ENCODE peak calls at places on chromosomes 6 and 20, in nine cellular contexts. P, F, D, A, Z, V, G, W and N are unnamed samples.

GRCh38 chr6:13355969-13356368 is 27.6 kb upstream of the TBC1D7 start:
- DNase-seq in W (no peak), V (no peak), D (no peak), Z (no peak), P (no peak), A (no peak), G (no peak), F (no peak), N (no peak)

GRCh38 chr6:7261030-7261841 is 51.8 kb downstream of the SSR1 start:
- DNase-seq in V (peak), P (peak), Z (peak), F (peak), G (peak), D (peak), W (peak), A (peak), N (peak)

GRCh38 chr6:163634514-163635171 is 220.1 kb downstream of the QKI start:
- DNase-seq in A (no peak), Z (peak), F (peak), W (no peak), V (no peak), D (no peak), P (peak), G (no peak), N (no peak)

GRCh38 chr6:158410784-158411183 is 98.5 kb downstream of the TULP4 start:
- DNase-seq in F (no peak), D (no peak), W (no peak), Z (no peak), P (no peak), V (no peak), A (peak), G (no peak), N (no peak)

GRCh38 chr6:50819906-50820589 is 1.4 kb downstream of the TFAP2B start:
- DNase-seq in V (no peak), Z (no peak), D (no peak), P (peak), G (no peak), F (no peak), W (no peak), A (no peak), N (no peak)

GRCh38 chr6:119148102-119148824 is 69.8 kb upstream of the FAM184A start:
- DNase-seq in W (no peak), G (peak), V (no peak), A (peak), Z (peak), P (no peak), F (no peak), D (peak), N (no peak)

GRCh38 chr6:155103816-155104366 is 108.8 kb downstream of the TIAM2 start:
- DNase-seq in A (peak), F (no peak), Z (no peak), D (no peak), G (no peak), V (no peak), W (no peak), P (no peak), N (peak)

GRCh38 chr6:166055801-166056200 is 111.8 kb downstream of the TBXT start:
- DNase-seq in Z (no peak), G (no peak), W (no peak), F (no peak), P (no peak), D (no peak), V (no peak), A (no peak), N (no peak)

GRCh38 chr6:129444683-129445082 is 265.3 kb downstream of the ARHGAP18 start:
- DNase-seq in F (no peak), W (no peak), G (no peak), A (no peak), D (no peak), Z (no peak), P (no peak), V (no peak), N (no peak)

GRCh38 chr20:47678536-47678935 is 106.7 kb downstream of the SULF2 start:
- DNase-seq in Z (no peak), F (no peak), P (no peak), V (no peak), D (no peak), A (no peak), W (no peak), G (no peak), N (no peak)

GRCh38 chr6:145087034-145087433 is 648.3 kb downstream of the EPM2A start:
- DNase-seq in P (no peak), A (no peak), D (no peak), W (no peak), G (no peak), F (no peak), Z (no peak), V (no peak), N (no peak)

GRCh38 chr6:131979515-131980337 is 28.6 kb upstream of the CCN2 start:
- DNase-seq in G (no peak), F (no peak), P (no peak), Z (no peak), A (peak), D (peak), V (no peak), W (no peak), N (no peak)

GRCh38 chr20:41047279-41047974 is 18.8 kb downstream of the TOP1 start:
- DNase-seq in A (no peak), D (no peak), Z (no peak), P (no peak), F (no peak), W (no peak), G (no peak), V (no peak), N (no peak)

GRCh38 chr20:32539817-32540675 is 45.1 kb downstream of the NOL4L start:
- DNase-seq in W (no peak), F (no peak), D (no peak), G (no peak), Z (peak), P (no peak), A (peak), V (no peak), N (no peak)

GRCh38 chr6:7445076-7445475 is 55.5 kb downstream of the RIOK1 start:
- DNase-seq in P (no peak), F (no peak), A (no peak), V (no peak), Z (no peak), W (no peak), D (no peak), G (no peak), N (no peak)

GRCh38 chr20:57870597-57871236 is 160.9 kb upstream of the PMEPA1 start:
- DNase-seq in D (no peak), A (no peak), G (no peak), P (peak), F (no peak), Z (no peak), V (no peak), W (no peak), N (peak)

GRCh38 chr6:35096129-35096852 is 44.8 kb downstream of the TCP11 start:
- DNase-seq in V (no peak), Z (peak), D (peak), W (no peak), P (no peak), A (peak), F (no peak), G (no peak), N (no peak)

GRCh38 chr6:167485186-167485978 is 160.5 kb downstream of the TTLL2 start:
- DNase-seq in V (no peak), W (no peak), G (no peak), D (peak), Z (peak), P (no peak), A (peak), F (no peak), N (no peak)

GRCh38 chr6:110690106-110690654 is 125.1 kb downstream of the CDK19 start:
- DNase-seq in G (no peak), V (no peak), A (no peak), F (no peak), D (no peak), W (no peak), P (no peak), Z (no peak), N (no peak)

GRCh38 chr6:139443226-139444112 is 69.0 kb upstream of the CITED2 start:
- DNase-seq in V (no peak), G (no peak), P (no peak), W (no peak), A (no peak), Z (no peak), F (no peak), D (peak), N (no peak)

GRCh38 chr20:9401381-9401780 is 113.0 kb upstream of the LAMP5 start:
- DNase-seq in D (no peak), V (no peak), W (no peak), Z (no peak), A (no peak), G (no peak), P (no peak), F (no peak), N (no peak)

GRCh38 chr6:149860834-149861602 is 3.1 kb downstream of the LRP11 start:
- DNase-seq in F (no peak), G (no peak), A (no peak), Z (no peak), W (no peak), V (no peak), D (peak), P (no peak), N (no peak)

GRCh38 chr6:32194825-32195651 is 2.6 kb upstream of the GPSM3 start:
- DNase-seq in P (no peak), V (no peak), D (peak), W (no peak), A (peak), G (peak), F (no peak), Z (peak), N (no peak)

GRCh38 chr20:49446808-49447207 is 35.7 kb downstream of the KCNB1 start:
- DNase-seq in F (peak), V (peak), A (peak), D (peak), Z (peak), W (peak), P (peak), G (peak), N (peak)

GRCh38 chr6:37624606-37625574 is 72.8 kb downstream of the MDGA1 start:
- DNase-seq in W (no peak), A (peak), D (peak), Z (no peak), V (no peak), G (no peak), F (no peak), P (no peak), N (no peak)

GRCh38 chr6:7311171-7311570 is 1.8 kb downstream of the SSR1 start:
- DNase-seq in G (no peak), W (no peak), P (no peak), F (no peak), D (peak), Z (no peak), A (peak), V (no peak), N (no peak)

GRCh38 chr6:105902401-105903031 is 183.6 kb upstream of the PRDM1 start:
- DNase-seq in F (no peak), A (no peak), P (no peak), Z (no peak), V (no peak), G (no peak), W (no peak), D (no peak), N (no peak)

GRCh38 chr20:51869002-51869401 is 66.7 kb upstream of the SALL4 start:
- DNase-seq in G (no peak), W (no peak), Z (no peak), D (no peak), A (no peak), F (no peak), P (no peak), V (no peak), N (no peak)

GRCh38 chr20:51862796-51863195 is 60.5 kb upstream of the SALL4 start:
- DNase-seq in V (no peak), F (no peak), D (no peak), G (no peak), A (no peak), Z (no peak), P (no peak), W (no peak), N (no peak)

GRCh38 chr20:51860015-51860882 is 57.9 kb upstream of the SALL4 start:
- DNase-seq in F (no peak), Z (peak), A (peak), V (no peak), D (peak), W (no peak), P (no peak), G (no peak), N (no peak)

GRCh38 chr20:51861726-51862466 is 59.6 kb upstream of the SALL4 start:
- DNase-seq in Z (no peak), F (no peak), A (no peak), D (no peak), V (no peak), W (no peak), P (no peak), G (no peak), N (peak)

DNA sequence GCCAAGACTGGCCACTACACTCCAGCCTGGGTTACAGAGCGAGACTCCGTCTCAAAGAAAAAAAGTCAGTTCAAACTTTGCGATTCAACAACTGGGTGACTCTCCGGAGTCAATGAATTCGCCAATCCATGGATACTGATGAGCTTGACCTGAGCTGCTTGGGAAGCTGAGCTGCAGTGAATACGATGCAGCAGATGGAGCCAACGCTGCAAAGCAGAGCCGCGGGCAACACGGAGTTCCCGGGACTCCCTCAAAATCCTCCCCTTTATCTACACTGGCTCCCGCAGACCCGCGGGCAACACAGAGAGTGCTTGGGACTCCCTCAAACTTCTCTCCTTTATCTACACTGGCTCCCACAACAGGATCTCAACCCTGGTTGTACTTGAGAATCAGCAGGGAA is 62.6 kb upstream of the SALL4 start:
- DNase-seq in Z (no peak), W (no peak), D (no peak), P (no peak), F (no peak), A (no peak), V (no peak), G (no peak), N (no peak)
- TF ChIP-seq CTCF in Z (no peak), W (no peak), D (no peak), P (no peak), F (no peak), A (no peak), V (no peak), G (no peak), N (no peak)

GRCh38 chr20:36209921-36210320 is 26.4 kb upstream of the AAR2 start:
- DNase-seq in F (no peak), W (no peak), D (no peak), Z (no peak), V (no peak), P (no peak), A (no peak), G (no peak), N (no peak)

GRCh38 chr20:36208257-36208656 is 28.0 kb upstream of the AAR2 start:
- DNase-seq in G (no peak), F (no peak), Z (no peak), V (no peak), W (no peak), A (no peak), D (no peak), P (no peak), N (no peak)

GRCh38 chr20:36207602-36208001 is 28.7 kb upstream of the AAR2 start:
- DNase-seq in D (no peak), A (no peak), W (no peak), Z (no peak), F (no peak), G (no peak), V (no peak), P (no peak), N (no peak)

GRCh38 chr20:36213362-36213761 is 22.9 kb upstream of the AAR2 start:
- DNase-seq in W (no peak), D (no peak), A (no peak), V (no peak), G (no peak), Z (no peak), F (no peak), P (no peak), N (no peak)

DNA sequence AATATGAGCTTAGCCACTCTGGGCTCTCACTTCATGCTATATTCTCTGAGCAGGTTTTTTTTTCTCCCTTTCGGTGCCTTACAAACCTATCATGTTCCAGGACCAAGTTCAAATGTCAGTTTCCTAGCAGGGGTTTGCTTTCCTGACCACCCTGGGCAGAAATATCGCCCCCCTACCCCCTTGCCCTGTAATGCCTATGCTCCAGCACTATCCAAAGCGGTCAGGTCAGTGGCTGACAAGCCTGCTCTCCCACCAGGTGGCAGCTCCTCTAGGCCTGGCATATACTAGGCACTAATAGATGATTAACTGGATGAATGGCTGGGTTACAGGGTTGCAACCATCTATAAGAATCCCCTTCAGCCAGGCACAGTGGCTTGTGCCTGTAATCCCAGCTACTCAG is 25.7 kb upstream of the AAR2 start:
- DNase-seq in W (no peak), A (no peak), Z (no peak), D (no peak), F (no peak), P (no peak), V (no peak), G (no peak), N (no peak)
- TF ChIP-seq CTCF in W (no peak), A (peak), Z (no peak), D (peak), F (no peak), P (no peak), V (no peak), G (no peak), N (no peak)

GRCh38 chr20:278607-279571 is 11.7 kb downstream of the C20orf96 start:
- DNase-seq in V (no peak), A (peak), P (peak), Z (no peak), F (peak), W (no peak), D (no peak), G (no peak), N (peak)
- TF ChIP-seq CTCF in V (no peak), A (peak), P (no peak), Z (no peak), F (no peak), W (no peak), D (no peak), G (no peak), N (no peak)

DNA sequence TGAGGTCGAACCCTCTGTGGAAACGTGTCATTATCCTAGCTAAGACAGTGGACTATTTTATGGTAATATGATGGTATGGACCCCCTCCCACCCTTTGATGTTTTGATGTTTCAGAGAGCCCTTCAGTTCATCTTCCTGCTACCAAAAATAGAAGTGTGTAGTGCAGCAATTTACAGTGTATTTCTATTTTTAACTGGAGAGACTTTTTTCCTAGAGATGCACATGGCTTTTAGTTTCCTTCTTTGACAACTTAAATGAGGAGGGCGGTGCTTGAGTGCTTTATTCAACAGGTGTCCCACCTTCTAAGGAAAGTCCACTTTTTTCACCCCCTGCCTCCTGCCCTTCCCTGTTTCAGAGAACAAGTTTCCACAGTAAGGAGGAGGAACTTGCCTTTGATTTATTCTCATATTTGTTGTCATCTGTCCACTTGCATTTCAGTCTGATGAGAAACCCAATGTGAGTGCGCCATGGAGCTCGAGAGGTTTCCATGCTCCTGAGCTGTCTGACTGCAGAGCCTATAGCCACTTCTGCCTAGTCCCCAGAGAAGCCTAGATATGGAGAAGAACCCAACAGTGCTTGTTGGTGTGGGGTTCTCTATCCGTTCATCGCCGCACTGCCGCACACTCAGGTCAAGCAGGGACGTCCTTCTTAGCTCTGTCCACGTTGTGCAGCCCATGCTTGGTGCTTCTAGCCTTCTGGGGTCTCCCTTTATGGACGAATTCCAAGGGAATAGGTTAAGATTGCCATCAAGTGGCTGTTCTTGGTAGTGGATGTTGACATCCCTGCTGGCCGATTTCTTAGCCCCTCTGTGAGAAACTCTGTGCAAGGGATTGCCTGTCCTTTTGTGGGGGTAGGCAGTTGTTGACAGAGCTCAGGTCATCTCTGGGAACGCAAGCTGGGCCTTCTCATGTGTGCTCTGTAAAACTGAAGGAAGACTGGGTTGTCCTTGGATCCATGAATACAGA is 144.2 kb downstream of the JARID2 start:
- DNase-seq in Z (peak), W (no peak), P (no peak), V (no peak), A (peak), G (peak), F (no peak), D (peak), N (no peak)
- TF ChIP-seq CTCF in Z (peak), W (peak), P (peak), V (peak), A (peak), G (peak), F (peak), D (peak), N (peak)

GRCh38 chr6:43172127-43173007 is 1.3 kb downstream of the SRF start:
- DNase-seq in W (no peak), P (peak), V (peak), A (peak), G (peak), Z (peak), F (peak), D (peak), N (no peak)

GRCh38 chr6:43173496-43174262 is 2.6 kb downstream of the SRF start:
- DNase-seq in F (no peak), Z (no peak), W (no peak), V (no peak), A (no peak), D (no peak), G (no peak), P (no peak), N (no peak)

GRCh38 chr6:43171284-43172126 is 436 bp downstream of the SRF start:
- DNase-seq in F (no peak), P (peak), G (peak), A (no peak), V (no peak), D (no peak), Z (peak), W (no peak), N (no peak)

GRCh38 chr6:43174263-43175112 is 3.4 kb downstream of the SRF start:
- DNase-seq in A (peak), W (peak), G (peak), D (peak), F (peak), Z (peak), P (peak), V (peak), N (peak)

GRCh38 chr6:43170452-43171283 is at the start of gene SRF:
- DNase-seq in D (peak), P (peak), G (peak), W (peak), Z (peak), A (peak), V (peak), F (peak), N (peak)
- TF ChIP-seq CTCF in D (peak), P (no peak), G (no peak), W (no peak), Z (no peak), A (no peak), V (no peak), F (no peak), N (no peak)

GRCh38 chr6:108145639-108146038 is 20.2 kb upstream of the NR2E1 start:
- DNase-seq in Z (no peak), P (no peak), G (no peak), F (no peak), W (no peak), V (no peak), A (no peak), D (no peak), N (no peak)
- TF ChIP-seq CTCF in Z (no peak), P (no peak), G (peak), F (no peak), W (no peak), V (no peak), A (no peak), D (no peak), N (no peak)

DNA sequence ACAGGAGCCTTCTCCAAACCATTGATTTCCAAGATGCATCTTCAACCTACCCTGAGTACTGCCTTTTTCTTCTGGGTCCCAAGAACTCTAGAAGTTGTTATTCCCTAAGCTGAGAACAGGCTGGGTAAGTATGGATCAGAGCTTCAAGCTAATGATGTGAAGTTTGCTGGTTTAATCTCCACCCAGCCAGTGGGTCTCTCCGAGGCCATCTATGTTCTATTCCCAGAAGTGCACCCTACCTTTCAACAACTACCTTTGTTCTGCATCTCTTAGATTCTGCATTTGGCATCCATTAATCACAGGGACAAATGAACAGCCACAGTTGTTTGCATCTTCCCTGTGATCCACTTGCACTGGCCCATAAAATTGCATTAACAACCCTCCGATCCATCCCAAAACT is 246.2 kb downstream of the HIVEP2 start:
- DNase-seq in D (no peak), F (no peak), A (no peak), Z (no peak), W (no peak), P (no peak), G (no peak), V (no peak), N (no peak)
- TF ChIP-seq CTCF in D (peak), F (no peak), A (no peak), Z (peak), W (no peak), P (no peak), G (peak), V (no peak), N (peak)